ENCODE peak calls at places on chromosomes 12 and 14, in six cellular contexts. W is fibroblast of villous mesenchyme, O is Calu3, H is heart right ventricle, R is lower leg skin, M is endothelial cell. C is an unnamed sample.

GRCh38 chr12:110913119-110914056 is 7.0 kb downstream of the MYL2 start:
- DNase-seq in M (no peak), H (no peak), O (no peak), R (no peak), W (no peak), C (no peak)

GRCh38 chr14:100105357-100106169 is 40.3 kb downstream of the EVL start:
- DNase-seq in W (no peak), M (no peak), H (no peak), O (no peak), R (no peak), C (no peak)

GRCh38 chr12:68934392-68934791 is 1.4 kb upstream of the CPM start:
- DNase-seq in O (no peak), W (no peak), R (no peak), M (no peak), H (no peak), C (no peak)

GRCh38 chr14:35331605-35332516 is 39.7 kb downstream of the PSMA6 start:
- DNase-seq in H (no peak), W (peak; percentile 75), O (peak; percentile 90), M (no peak), R (peak; percentile 68), C (no peak)

GRCh38 chr14:81464253-81465001 is 64.3 kb upstream of the STON2 start:
- DNase-seq in O (peak; percentile 65), M (peak; percentile 70), H (peak; percentile 63), W (peak; percentile 69), R (peak; percentile 60), C (peak; percentile 73)

GRCh38 chr12:40034712-40035111 is 71.2 kb downstream of the SLC2A13 start:
- DNase-seq in H (no peak), W (no peak), O (no peak), M (no peak), R (no peak), C (no peak)

GRCh38 chr12:67137256-67137655 is 131.9 kb upstream of the CAND1 start:
- DNase-seq in R (no peak), O (peak; percentile 21), M (no peak), H (no peak), W (no peak), C (no peak)

GRCh38 chr12:18387706-18388105 is 126.4 kb downstream of the PIK3C2G start:
- DNase-seq in M (no peak), W (no peak), R (no peak), O (no peak), H (no peak), C (no peak)

GRCh38 chr14:25121342-25122129 is 71.6 kb upstream of the STXBP6 start:
- DNase-seq in O (no peak), R (peak; percentile 27), H (no peak), M (no peak), W (peak; percentile 88), C (no peak)

GRCh38 chr12:124715121-124715990 is 147.9 kb upstream of the NCOR2 start:
- DNase-seq in M (no peak), H (no peak), O (peak; percentile 61), W (peak; percentile 55), R (no peak), C (no peak)

GRCh38 chr14:96264200-96264553 is 8.2 kb downstream of the BDKRB1 start:
- DNase-seq in R (no peak), M (no peak), H (no peak), W (no peak), O (no peak), C (no peak)

GRCh38 chr14:96263347-96264199 is 7.6 kb downstream of the BDKRB1 start:
- DNase-seq in M (no peak), O (no peak), R (no peak), H (no peak), W (peak; percentile 78), C (no peak)

GRCh38 chr14:96267336-96267735 is 11.3 kb downstream of the BDKRB1 start:
- DNase-seq in H (no peak), R (peak; percentile 58), O (no peak), W (peak; percentile 91), M (no peak), C (no peak)

GRCh38 chr14:96265387-96265786 is 9.4 kb downstream of the BDKRB1 start:
- DNase-seq in M (no peak), H (no peak), R (no peak), O (no peak), W (no peak), C (no peak)

DNA sequence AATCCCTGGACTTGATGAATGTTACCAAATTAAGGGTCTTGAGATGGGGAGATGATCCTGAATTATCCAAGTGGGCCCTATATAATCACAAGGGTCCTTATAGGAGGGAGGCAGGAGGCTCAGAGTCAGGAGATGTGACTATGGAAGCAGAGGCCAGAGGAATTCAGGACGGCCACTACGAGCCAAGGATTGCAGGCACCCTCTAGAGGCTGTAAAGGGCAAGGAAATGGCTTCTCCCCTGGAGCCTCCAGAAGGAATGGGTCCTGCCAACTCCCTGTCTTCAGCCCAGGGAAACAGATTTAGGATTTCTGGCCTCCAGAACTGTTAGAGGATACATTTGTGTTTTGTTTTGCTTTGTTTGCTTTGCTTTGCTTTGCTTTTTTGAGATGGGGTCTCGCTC is 8.8 kb downstream of the BDKRB1 start:
- DNase-seq in W (peak; percentile 62), O (no peak), M (no peak), R (no peak), H (no peak), C (no peak)
- TF ChIP-seq CTCF in W (peak; percentile 65), O (no peak), M (no peak), R (no peak), H (peak; percentile 26), C (no peak)

DNA sequence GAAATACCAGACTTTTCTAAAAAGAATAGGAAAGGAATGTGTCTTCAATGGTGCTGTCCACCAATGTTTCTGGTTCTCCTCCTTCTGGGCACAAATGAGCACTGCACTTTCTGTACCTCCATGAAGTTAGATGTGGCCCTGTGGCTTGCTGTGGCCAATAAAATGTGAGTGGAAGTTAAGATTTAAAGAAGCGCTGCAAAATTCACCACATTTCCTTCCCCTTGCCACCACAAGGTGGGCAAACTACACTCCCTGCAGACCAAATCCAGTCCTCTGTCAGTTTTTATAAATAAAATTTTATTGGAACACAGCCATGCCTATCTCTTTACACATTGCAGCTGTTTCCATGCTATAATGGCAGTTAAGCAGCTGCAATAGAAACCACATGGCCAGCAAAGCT is 141.4 kb upstream of the TMPO start:
- DNase-seq in O (no peak), R (no peak), H (no peak), M (no peak), W (no peak), C (no peak)
- TF ChIP-seq CTCF in O (peak; percentile 19), R (no peak), H (no peak), M (peak; percentile 27), W (peak; percentile 33), C (peak; percentile 42)

GRCh38 chr12:74903522-74903921 is 306.1 kb downstream of the KCNC2 start:
- DNase-seq in O (no peak), H (no peak), W (no peak), M (no peak), R (no peak), C (no peak)
- TF ChIP-seq CTCF in O (peak; percentile 31), H (no peak), W (no peak), M (peak; percentile 55), R (no peak), C (peak; percentile 41)

GRCh38 chr12:121626853-121627623 is 708 bp downstream of the ORAI1 start:
- DNase-seq in R (peak; percentile 47), W (peak; percentile 73), H (peak; percentile 55), M (peak; percentile 56), O (peak; percentile 72), C (peak; percentile 50)
- TF ChIP-seq CTCF in R (no peak), W (peak; percentile 9), H (peak; percentile 2), M (no peak), O (no peak), C (peak; percentile 24)

DNA sequence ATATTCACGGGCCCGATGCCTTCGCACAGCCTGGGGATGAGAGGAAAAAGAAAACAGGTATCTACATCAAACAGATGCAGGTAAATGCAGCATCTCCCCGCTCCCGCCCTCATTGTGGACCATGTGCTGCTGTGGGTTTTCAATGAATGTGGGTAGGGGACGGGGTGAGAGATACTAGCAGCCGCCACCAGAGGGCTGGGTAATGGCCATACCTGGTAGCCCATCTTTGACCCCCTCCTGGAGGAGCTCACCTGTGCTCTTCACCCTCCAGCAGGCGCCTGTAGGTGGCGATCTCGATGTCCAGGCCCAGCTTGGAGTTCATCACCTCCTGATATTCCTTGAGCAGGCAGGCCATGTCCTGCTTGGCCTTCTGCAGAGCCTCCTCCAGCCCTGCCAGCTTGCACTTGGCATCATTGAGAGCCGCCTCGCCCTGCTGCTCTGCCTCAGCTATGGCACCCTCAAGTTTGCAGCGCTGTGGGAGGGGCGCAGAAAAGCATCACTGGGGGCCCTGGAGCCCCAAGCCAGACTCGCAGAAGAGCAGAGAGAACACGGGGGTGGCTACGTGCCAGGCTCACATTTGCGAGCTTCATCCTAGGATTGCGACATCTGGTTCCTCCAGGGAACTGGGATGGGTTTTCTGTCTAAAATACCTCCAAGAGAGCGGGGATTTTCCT is 10.2 kb downstream of the KRT82 start:
- DNase-seq in O (peak; percentile 62), H (no peak), M (peak; percentile 25), W (peak; percentile 47), R (no peak), C (no peak)
- TF ChIP-seq CTCF in O (peak; percentile 42), H (peak; percentile 15), M (peak; percentile 55), W (peak; percentile 32), R (no peak), C (peak; percentile 51)

DNA sequence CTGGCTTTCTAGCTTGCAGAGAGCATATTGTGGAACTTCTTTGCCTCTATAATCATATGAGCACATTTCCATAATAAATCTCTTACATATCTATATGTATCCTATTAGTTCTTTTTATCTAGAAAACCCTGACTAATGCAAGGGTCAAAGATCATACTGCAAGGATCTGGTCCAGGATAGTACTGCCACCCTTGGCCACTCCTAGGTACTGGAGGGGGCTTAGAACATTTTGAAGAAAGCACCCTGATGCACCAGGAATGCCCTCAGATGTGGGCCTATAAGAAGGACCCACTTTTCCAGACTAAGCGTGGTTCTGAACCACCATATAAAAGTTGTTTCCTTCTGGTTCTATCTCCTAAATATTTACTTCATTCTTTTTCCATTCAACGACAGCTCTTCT is 14.6 kb downstream of the ATXN7L3B start:
- DNase-seq in R (no peak), H (no peak), W (no peak), O (no peak), M (no peak), C (no peak)
- TF ChIP-seq CTCF in R (no peak), H (no peak), W (no peak), O (no peak), M (no peak), C (no peak)